ENCODE peak calls at places on chromosomes 16 and 17, in four cellular contexts. T is SK-N-SH, A is GM12878, F is K562. R is an unnamed sample.

GRCh38 chr16:89722392-89723278 is 1.3 kb downstream of the ZNF276 start:
- DNase-seq in T (no peak), A (no peak), F (no peak), R (peak; percentile 16)

GRCh38 chr17:48052956-48053757 is 5.0 kb downstream of the NFE2L1 start:
- DNase-seq in T (peak; percentile 80), A (no peak), F (peak; percentile 20), R (peak; percentile 40)

GRCh38 chr17:30299000-30299399 is 7.3 kb upstream of the BLMH start:
- DNase-seq in T (no peak), A (no peak), F (no peak), R (peak; percentile 21)

GRCh38 chr17:1710807-1711553 is 803 bp upstream of the TLCD2 start:
- DNase-seq in T (no peak), A (no peak), F (no peak), R (no peak)

GRCh38 chr17:9473716-9474115 is 101.9 kb downstream of the STX8 start:
- DNase-seq in T (no peak), A (no peak), F (no peak), R (peak; percentile 49)

GRCh38 chr16:48354877-48355585 is 30.2 kb downstream of the SIAH1 start:
- DNase-seq in T (no peak), A (no peak), F (peak; percentile 16), R (no peak)

GRCh38 chr16:68416057-68417046 is 32.0 kb downstream of the SMPD3 start:
- DNase-seq in T (no peak), A (no peak), F (no peak), R (no peak)

GRCh38 chr17:47978324-47978723 is 7.4 kb downstream of the CDK5RAP3 start:
- DNase-seq in T (peak; percentile 95), A (no peak), F (peak; percentile 83), R (peak; percentile 54)

GRCh38 chr16:57266531-57267268 is 17.8 kb downstream of the PLLP start:
- DNase-seq in T (peak; percentile 46), A (no peak), F (no peak), R (no peak)

GRCh38 chr16:30948087-30948955 is 547 bp upstream of the ORAI3 start:
- DNase-seq in T (peak; percentile 95), A (no peak), F (peak; percentile 73), R (peak; percentile 96)

GRCh38 chr17:69358688-69359596 is 32.0 kb upstream of the ABCA5 start:
- DNase-seq in T (peak; percentile 36), A (peak; percentile 4), F (no peak), R (no peak)

GRCh38 chr17:43840814-43841213 is 6.2 kb upstream of the CD300LG start:
- DNase-seq in T (peak; percentile 82), A (no peak), F (no peak), R (peak; percentile 16)

GRCh38 chr17:72121164-72122001 is 563 bp downstream of the SOX9 start:
- DNase-seq in T (peak; percentile 85), A (no peak), F (no peak), R (peak; percentile 69)

GRCh38 chr16:27108826-27109665 is 42.3 kb downstream of the C16orf82 start:
- DNase-seq in T (no peak), A (no peak), F (no peak), R (no peak)
- TF ChIP-seq RCOR1 in T (no peak), A (no peak), F (no peak), R (no peak)

GRCh38 chr16:86723699-86724098 is 145.3 kb downstream of the FOXL1 start:
- DNase-seq in T (no peak), A (no peak), F (no peak), R (no peak)

GRCh38 chr16:86727131-86727530 is 148.8 kb downstream of the FOXL1 start:
- DNase-seq in T (no peak), A (no peak), F (no peak), R (no peak)

GRCh38 chr16:86725401-86725800 is 147.1 kb downstream of the FOXL1 start:
- DNase-seq in T (no peak), A (no peak), F (no peak), R (peak; percentile 49)

GRCh38 chr16:86722970-86723369 is 144.6 kb downstream of the FOXL1 start:
- DNase-seq in T (no peak), A (no peak), F (no peak), R (peak; percentile 50)

GRCh38 chr16:86726340-86726739 is 148.0 kb downstream of the FOXL1 start:
- DNase-seq in T (no peak), A (no peak), F (no peak), R (no peak)
- H3K27me3 ChIP-seq in T (no peaks in the 10 kb centered on the region), A (no peaks in the 10 kb centered on the region), F (peaks cover 3% of the 10 kb centered on the region), R (peaks cover 58% of the 10 kb centered on the region)

GRCh38 chr17:5379351-5380107 is 39.9 kb downstream of the NUP88 start:
- DNase-seq in T (no peak), A (no peak), F (no peak), R (no peak)

GRCh38 chr17:5380491-5381135 is 38.8 kb downstream of the NUP88 start:
- DNase-seq in T (no peak), A (no peak), F (no peak), R (no peak)

GRCh38 chr17:5378566-5379207 is 40.8 kb downstream of the NUP88 start:
- DNase-seq in T (no peak), A (no peak), F (no peak), R (no peak)

GRCh38 chr17:5381542-5381941 is 37.9 kb downstream of the NUP88 start:
- DNase-seq in T (no peak), A (no peak), F (no peak), R (peak; percentile 34)
- TF ChIP-seq RFX5 in T (no peak), A (no peak), F (no peak), R (no peak)

DNA sequence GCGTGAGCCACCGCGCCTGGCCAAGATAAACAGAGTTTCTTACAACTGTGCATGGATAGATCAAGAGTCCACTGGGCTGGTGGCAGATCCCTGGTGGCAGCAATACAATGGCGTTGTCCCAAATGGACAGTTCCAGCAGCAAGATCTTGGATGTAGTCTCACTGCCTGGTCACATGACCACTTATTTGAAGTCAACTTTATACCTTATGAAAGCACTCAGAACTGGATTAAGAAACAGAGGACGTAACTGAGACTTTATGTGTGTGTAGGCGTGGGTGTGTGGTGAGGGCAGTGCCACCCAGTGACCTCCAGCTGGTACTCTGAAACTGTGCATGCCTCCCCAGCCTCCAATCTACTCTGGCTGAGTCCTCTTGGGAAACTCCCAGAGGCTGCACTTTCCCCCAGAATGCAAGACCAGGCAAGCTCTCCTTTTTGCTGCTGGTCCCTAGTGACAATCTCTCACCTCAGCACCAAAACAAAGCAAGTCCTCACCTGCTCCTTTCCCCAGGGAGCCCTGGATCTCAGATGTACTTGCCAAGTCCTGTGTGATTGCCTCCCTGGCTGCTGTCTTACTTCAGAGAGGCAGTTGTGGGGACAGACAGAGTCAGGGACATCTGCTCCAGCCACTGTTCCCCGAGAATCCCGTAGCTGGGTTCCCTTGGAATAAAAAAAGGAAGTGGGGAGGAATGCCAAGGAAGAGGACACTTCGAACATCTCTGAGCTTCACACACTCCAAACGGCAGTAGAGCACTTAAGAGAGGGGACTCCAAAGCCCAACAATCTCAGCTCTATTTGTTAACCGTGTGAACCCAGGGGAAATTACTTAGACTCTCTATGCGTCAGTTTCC is 11.7 kb upstream of the ST6GALNAC2 start:
- DNase-seq in T (no peak), A (peak; percentile 50), F (no peak), R (no peak)
- TF ChIP-seq RCOR1 in T (no peak), A (no peak), F (no peak), R (no peak)

DNA sequence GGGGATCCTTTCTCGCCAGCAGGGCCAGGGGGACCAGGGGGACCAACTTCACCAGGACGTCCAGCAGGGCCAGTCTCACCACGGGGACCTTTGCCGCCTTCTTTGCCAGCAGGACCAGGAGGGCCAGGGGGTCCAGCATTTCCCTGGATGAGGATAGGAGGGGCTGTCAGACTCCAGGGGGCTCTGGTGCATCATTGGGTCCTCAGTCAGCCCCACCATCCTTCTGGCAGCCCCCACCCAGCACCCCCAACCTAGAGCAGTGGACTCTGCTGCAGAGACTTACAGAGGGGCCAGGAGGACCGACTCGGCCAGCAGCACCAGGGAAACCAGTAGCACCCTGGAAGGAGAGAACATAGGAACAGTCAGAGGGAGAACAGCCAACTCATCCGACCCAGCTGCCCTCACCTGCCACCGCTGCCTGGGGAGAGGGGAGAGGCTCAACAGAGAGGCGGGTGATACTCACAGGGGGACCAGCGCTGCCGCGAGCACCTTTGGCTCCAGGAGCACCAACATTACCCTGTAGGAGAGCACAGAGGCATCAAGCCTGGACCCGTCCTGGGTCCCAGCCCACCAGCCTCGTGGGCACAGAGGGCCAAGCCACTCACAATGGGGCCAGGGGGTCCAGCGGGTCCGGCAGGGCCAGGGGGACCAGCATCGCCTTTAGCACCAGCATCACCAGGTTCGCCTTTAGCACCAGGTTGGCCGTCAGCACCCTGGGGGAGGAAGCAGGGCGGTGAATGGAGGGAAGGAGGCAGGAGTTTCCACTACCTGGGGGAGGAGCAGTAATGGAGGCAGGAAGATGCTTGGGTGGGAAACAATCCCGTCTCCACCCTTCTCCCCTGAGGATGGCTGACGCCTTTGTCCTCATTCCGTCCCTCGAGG is 11.8 kb downstream of the COL1A1 start:
- DNase-seq in T (no peak), A (no peak), F (no peak), R (peak; percentile 81)
- H3K27me3 ChIP-seq in T (no peaks in the 10 kb centered on the region), A (no peaks in the 10 kb centered on the region), F (peaks cover 64% of the 10 kb centered on the region), R (no peaks in the 10 kb centered on the region)

GRCh38 chr17:49858796-49859195 is 10.9 kb upstream of the TAC4 start:
- DNase-seq in T (no peak), A (no peak), F (no peak), R (no peak)

GRCh38 chr17:49861150-49861884 is 13.4 kb upstream of the TAC4 start:
- DNase-seq in T (peak; percentile 93), A (no peak), F (peak; percentile 92), R (peak; percentile 27)

GRCh38 chr17:49862781-49863331 is 15.0 kb upstream of the TAC4 start:
- DNase-seq in T (no peak), A (no peak), F (peak; percentile 42), R (no peak)

GRCh38 chr17:49859991-49860953 is 12.4 kb upstream of the TAC4 start:
- DNase-seq in T (no peak), A (no peak), F (no peak), R (no peak)
- TF ChIP-seq RFX5 in T (no peak), A (no peak), F (no peak), R (no peak)

DNA sequence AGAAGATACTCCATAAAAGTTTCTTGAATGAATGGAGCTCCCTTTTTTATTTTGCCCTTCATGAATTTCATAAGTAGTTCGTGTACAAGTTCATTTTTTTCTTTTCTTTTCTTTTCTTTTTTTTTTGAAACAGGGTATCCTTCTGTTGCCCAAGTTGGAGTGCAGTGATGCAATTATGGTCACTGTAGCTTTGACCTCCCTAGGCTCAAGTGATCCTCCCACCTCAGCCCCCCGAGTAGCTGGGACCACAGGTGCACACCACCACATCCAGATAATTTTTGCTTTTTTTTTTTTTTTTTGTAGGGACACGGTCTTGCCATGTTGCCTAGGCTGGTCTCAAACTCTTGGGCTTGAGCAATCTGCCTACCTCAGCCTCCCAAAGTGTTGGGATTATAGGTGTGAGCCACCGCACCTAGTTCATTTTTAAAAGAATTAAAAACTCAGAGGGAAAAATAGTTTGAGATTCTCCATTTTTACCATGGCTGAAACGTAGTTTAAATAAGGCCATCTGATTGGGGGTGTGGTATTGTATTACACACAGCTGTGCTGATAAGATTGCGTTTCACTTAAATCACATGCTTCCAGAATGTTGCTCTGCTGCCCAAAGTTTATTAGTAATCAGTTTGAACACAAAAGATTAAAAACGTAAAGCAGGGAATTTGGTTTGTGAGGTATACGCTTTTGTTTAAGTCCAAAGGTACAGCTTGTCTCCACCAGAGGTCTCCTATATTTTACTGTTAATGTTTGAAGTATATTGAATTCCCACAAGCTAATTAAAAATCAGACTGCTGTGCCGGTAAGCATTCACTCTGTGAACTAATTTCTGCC is 154.1 kb downstream of the SOCS1 start:
- DNase-seq in T (no peak), A (no peak), F (peak; percentile 50), R (peak; percentile 94)
- TF ChIP-seq RCOR1 in T (no peak), A (no peak), F (peak; percentile 99), R (no peak)

GRCh38 chr17:38578641-38579480 is 26.9 kb downstream of the SRCIN1 start:
- DNase-seq in T (peak; percentile 58), A (no peak), F (no peak), R (no peak)
- H3K27me3 ChIP-seq in T (peaks cover 18% of the 10 kb centered on the region), A (peaks cover 25% of the 10 kb centered on the region), F (peaks cover 31% of the 10 kb centered on the region), R (peaks cover 83% of the 10 kb centered on the region)